ENCODE peak calls at places on chromosome 22, in six cellular contexts. One of them, this sample, is unnamed.

GRCh38 chr22:46801331-46801811 is 38.9 kb downstream of the TBC1D22A start:
- DNase-seq in EH: no peak
- DNase-seq in NCI-H510A treated with DMSO at 0.1 percent for 48 hours: peak; percentile 89
- DNase-seq in substantia nigra: no peak
- DNase-seq in foreskin fibroblast: no peak
- DNase-seq in stimulated activated CD4-positive, alpha-beta T cell treated with anti-CD3 and anti-CD28 coated beads, Interleukin-2, amount 100 ng/mL, for 48 hours: no peak
- DNase-seq in this sample: no peak

GRCh38 chr22:36486619-36487384 is 5.4 kb upstream of the TXN2 start:
- DNase-seq in EH: peak; percentile 70
- DNase-seq in NCI-H510A treated with DMSO at 0.1 percent for 48 hours: no peak
- DNase-seq in substantia nigra: no peak
- DNase-seq in foreskin fibroblast: peak; percentile 73
- DNase-seq in stimulated activated CD4-positive, alpha-beta T cell treated with anti-CD3 and anti-CD28 coated beads, Interleukin-2, amount 100 ng/mL, for 48 hours: peak; percentile 49
- DNase-seq in this sample: peak; percentile 55

GRCh38 chr22:32722441-32722840 is 79.1 kb upstream of the TIMP3 start:
- DNase-seq in EH: no peak
- DNase-seq in NCI-H510A treated with DMSO at 0.1 percent for 48 hours: no peak
- DNase-seq in substantia nigra: no peak
- DNase-seq in foreskin fibroblast: no peak
- DNase-seq in stimulated activated CD4-positive, alpha-beta T cell treated with anti-CD3 and anti-CD28 coated beads, Interleukin-2, amount 100 ng/mL, for 48 hours: no peak
- DNase-seq in this sample: no peak

GRCh38 chr22:27880778-27881394 is 38.2 kb downstream of the PITPNB start:
- DNase-seq in EH: peak; percentile 78
- DNase-seq in NCI-H510A treated with DMSO at 0.1 percent for 48 hours: peak; percentile 28
- DNase-seq in substantia nigra: peak; percentile 32
- DNase-seq in foreskin fibroblast: peak; percentile 87
- DNase-seq in stimulated activated CD4-positive, alpha-beta T cell treated with anti-CD3 and anti-CD28 coated beads, Interleukin-2, amount 100 ng/mL, for 48 hours: no peak
- DNase-seq in this sample: peak; percentile 64

GRCh38 chr22:48486163-48486957 is 1341.3 kb downstream of the BRD1 start:
- DNase-seq in EH: no peak
- DNase-seq in NCI-H510A treated with DMSO at 0.1 percent for 48 hours: no peak
- DNase-seq in substantia nigra: no peak
- DNase-seq in foreskin fibroblast: no peak
- DNase-seq in stimulated activated CD4-positive, alpha-beta T cell treated with anti-CD3 and anti-CD28 coated beads, Interleukin-2, amount 100 ng/mL, for 48 hours: no peak
- DNase-seq in this sample: no peak

GRCh38 chr22:37638351-37639069 is 959 bp upstream of the SH3BP1 start:
- DNase-seq in EH: no peak
- DNase-seq in NCI-H510A treated with DMSO at 0.1 percent for 48 hours: no peak
- DNase-seq in substantia nigra: no peak
- DNase-seq in foreskin fibroblast: no peak
- DNase-seq in stimulated activated CD4-positive, alpha-beta T cell treated with anti-CD3 and anti-CD28 coated beads, Interleukin-2, amount 100 ng/mL, for 48 hours: no peak
- DNase-seq in this sample: peak; percentile 39

GRCh38 chr22:36924151-36924698 is 10.8 kb downstream of the CSF2RB start:
- DNase-seq in EH: no peak
- DNase-seq in NCI-H510A treated with DMSO at 0.1 percent for 48 hours: no peak
- DNase-seq in substantia nigra: no peak
- DNase-seq in foreskin fibroblast: no peak
- DNase-seq in stimulated activated CD4-positive, alpha-beta T cell treated with anti-CD3 and anti-CD28 coated beads, Interleukin-2, amount 100 ng/mL, for 48 hours: no peak
- DNase-seq in this sample: no peak

GRCh38 chr22:42644422-42645340 is 4.3 kb upstream of the ATP5MGL start:
- DNase-seq in EH: peak; percentile 63
- DNase-seq in NCI-H510A treated with DMSO at 0.1 percent for 48 hours: no peak
- DNase-seq in substantia nigra: peak; percentile 45
- DNase-seq in foreskin fibroblast: peak; percentile 63
- DNase-seq in stimulated activated CD4-positive, alpha-beta T cell treated with anti-CD3 and anti-CD28 coated beads, Interleukin-2, amount 100 ng/mL, for 48 hours: no peak
- DNase-seq in this sample: no peak

GRCh38 chr22:34430386-34430785 is 510.1 kb upstream of the LARGE1 start:
- DNase-seq in EH: no peak
- DNase-seq in NCI-H510A treated with DMSO at 0.1 percent for 48 hours: no peak
- DNase-seq in substantia nigra: no peak
- DNase-seq in foreskin fibroblast: no peak
- DNase-seq in stimulated activated CD4-positive, alpha-beta T cell treated with anti-CD3 and anti-CD28 coated beads, Interleukin-2, amount 100 ng/mL, for 48 hours: no peak
- DNase-seq in this sample: no peak

GRCh38 chr22:20645954-20646353 is 128.0 kb upstream of the SERPIND1 start:
- DNase-seq in EH: no peak
- DNase-seq in NCI-H510A treated with DMSO at 0.1 percent for 48 hours: no peak
- DNase-seq in substantia nigra: no peak
- DNase-seq in foreskin fibroblast: no peak
- DNase-seq in stimulated activated CD4-positive, alpha-beta T cell treated with anti-CD3 and anti-CD28 coated beads, Interleukin-2, amount 100 ng/mL, for 48 hours: no peak
- DNase-seq in this sample: no peak

GRCh38 chr22:35111244-35111643 is 45.3 kb downstream of the ISX start:
- DNase-seq in EH: no peak
- DNase-seq in NCI-H510A treated with DMSO at 0.1 percent for 48 hours: no peak
- DNase-seq in substantia nigra: no peak
- DNase-seq in foreskin fibroblast: no peak
- DNase-seq in stimulated activated CD4-positive, alpha-beta T cell treated with anti-CD3 and anti-CD28 coated beads, Interleukin-2, amount 100 ng/mL, for 48 hours: no peak
- DNase-seq in this sample: no peak

GRCh38 chr22:27642104-27642800 is 159.3 kb downstream of the MN1 start:
- DNase-seq in EH: no peak
- DNase-seq in NCI-H510A treated with DMSO at 0.1 percent for 48 hours: no peak
- DNase-seq in substantia nigra: peak; percentile 91
- DNase-seq in foreskin fibroblast: no peak
- DNase-seq in stimulated activated CD4-positive, alpha-beta T cell treated with anti-CD3 and anti-CD28 coated beads, Interleukin-2, amount 100 ng/mL, for 48 hours: no peak
- DNase-seq in this sample: peak; percentile 10

GRCh38 chr22:41801147-41801819 is 804 bp downstream of the CCDC134 start:
- DNase-seq in EH: no peak
- DNase-seq in NCI-H510A treated with DMSO at 0.1 percent for 48 hours: no peak
- DNase-seq in substantia nigra: no peak
- DNase-seq in foreskin fibroblast: no peak
- DNase-seq in stimulated activated CD4-positive, alpha-beta T cell treated with anti-CD3 and anti-CD28 coated beads, Interleukin-2, amount 100 ng/mL, for 48 hours: no peak
- DNase-seq in this sample: peak; percentile 45

GRCh38 chr22:43945632-43946390 is 9.4 kb upstream of the SAMM50 start:
- DNase-seq in EH: peak; percentile 73
- DNase-seq in NCI-H510A treated with DMSO at 0.1 percent for 48 hours: no peak
- DNase-seq in substantia nigra: peak; percentile 58
- DNase-seq in foreskin fibroblast: peak; percentile 79
- DNase-seq in stimulated activated CD4-positive, alpha-beta T cell treated with anti-CD3 and anti-CD28 coated beads, Interleukin-2, amount 100 ng/mL, for 48 hours: peak; percentile 69
- DNase-seq in this sample: peak; percentile 46

GRCh38 chr22:18113680-18114394 is 3.2 kb downstream of the TUBA8 start:
- DNase-seq in EH: no peak
- DNase-seq in NCI-H510A treated with DMSO at 0.1 percent for 48 hours: no peak
- DNase-seq in substantia nigra: no peak
- DNase-seq in foreskin fibroblast: no peak
- DNase-seq in stimulated activated CD4-positive, alpha-beta T cell treated with anti-CD3 and anti-CD28 coated beads, Interleukin-2, amount 100 ng/mL, for 48 hours: no peak
- DNase-seq in this sample: peak; percentile 59

GRCh38 chr22:45709004-45709739 is 37.5 kb downstream of the ATXN10 start:
- DNase-seq in EH: peak; percentile 88
- DNase-seq in NCI-H510A treated with DMSO at 0.1 percent for 48 hours: no peak
- DNase-seq in substantia nigra: no peak
- DNase-seq in foreskin fibroblast: peak; percentile 90
- DNase-seq in stimulated activated CD4-positive, alpha-beta T cell treated with anti-CD3 and anti-CD28 coated beads, Interleukin-2, amount 100 ng/mL, for 48 hours: no peak
- DNase-seq in this sample: no peak

GRCh38 chr22:25210831-25211230 is 8.6 kb upstream of the CRYBB2 start:
- DNase-seq in EH: no peak
- DNase-seq in NCI-H510A treated with DMSO at 0.1 percent for 48 hours: no peak
- DNase-seq in substantia nigra: no peak
- DNase-seq in foreskin fibroblast: no peak
- DNase-seq in stimulated activated CD4-positive, alpha-beta T cell treated with anti-CD3 and anti-CD28 coated beads, Interleukin-2, amount 100 ng/mL, for 48 hours: no peak
- DNase-seq in this sample: no peak

GRCh38 chr22:48477031-48477721 is 1350.5 kb downstream of the BRD1 start:
- DNase-seq in EH: no peak
- DNase-seq in NCI-H510A treated with DMSO at 0.1 percent for 48 hours: no peak
- DNase-seq in substantia nigra: peak; percentile 80
- DNase-seq in foreskin fibroblast: no peak
- DNase-seq in stimulated activated CD4-positive, alpha-beta T cell treated with anti-CD3 and anti-CD28 coated beads, Interleukin-2, amount 100 ng/mL, for 48 hours: no peak
- DNase-seq in this sample: no peak

GRCh38 chr22:38443675-38444521 is 11.1 kb downstream of the KCNJ4 start:
- DNase-seq in EH: no peak
- DNase-seq in NCI-H510A treated with DMSO at 0.1 percent for 48 hours: no peak
- DNase-seq in substantia nigra: no peak
- DNase-seq in foreskin fibroblast: no peak
- DNase-seq in stimulated activated CD4-positive, alpha-beta T cell treated with anti-CD3 and anti-CD28 coated beads, Interleukin-2, amount 100 ng/mL, for 48 hours: no peak
- DNase-seq in this sample: no peak

GRCh38 chr22:28909375-28909774 is 26.0 kb downstream of the ZNRF3 start:
- DNase-seq in EH: peak; percentile 40
- DNase-seq in NCI-H510A treated with DMSO at 0.1 percent for 48 hours: no peak
- DNase-seq in substantia nigra: no peak
- DNase-seq in foreskin fibroblast: no peak
- DNase-seq in stimulated activated CD4-positive, alpha-beta T cell treated with anti-CD3 and anti-CD28 coated beads, Interleukin-2, amount 100 ng/mL, for 48 hours: peak; percentile 70
- DNase-seq in this sample: no peak

GRCh38 chr22:28269277-28269676 is 350.2 kb upstream of the PITPNB start:
- DNase-seq in EH: no peak
- DNase-seq in NCI-H510A treated with DMSO at 0.1 percent for 48 hours: no peak
- DNase-seq in substantia nigra: no peak
- DNase-seq in foreskin fibroblast: no peak
- DNase-seq in stimulated activated CD4-positive, alpha-beta T cell treated with anti-CD3 and anti-CD28 coated beads, Interleukin-2, amount 100 ng/mL, for 48 hours: no peak
- DNase-seq in this sample: no peak

GRCh38 chr22:21961886-21962654 is 9.4 kb upstream of the PPM1F start:
- DNase-seq in EH: peak; percentile 40
- DNase-seq in NCI-H510A treated with DMSO at 0.1 percent for 48 hours: no peak
- DNase-seq in substantia nigra: no peak
- DNase-seq in foreskin fibroblast: peak; percentile 79
- DNase-seq in stimulated activated CD4-positive, alpha-beta T cell treated with anti-CD3 and anti-CD28 coated beads, Interleukin-2, amount 100 ng/mL, for 48 hours: no peak
- DNase-seq in this sample: peak; percentile 12

This sample was measured in NCI-H69.